ENCODE peak calls at places on chromosomes 7 and 10, in five cellular contexts. One of them, this sample, is unnamed.

GRCh38 chr10:94232711-94233383 is 129.9 kb downstream of the NOC3L start:
- DNase-seq in WTC11: no peak
- DNase-seq in K562: no peak
- DNase-seq in GM12878: no peak
- DNase-seq in H1: no peak
- DNase-seq in this sample: peak

GRCh38 chr7:90618880-90619279 is 22.8 kb downstream of the CDK14 start:
- DNase-seq in WTC11: no peak
- DNase-seq in K562: no peak
- DNase-seq in GM12878: no peak
- DNase-seq in H1: no peak
- DNase-seq in this sample: no peak

GRCh38 chr7:37915438-37915837 is 1.2 kb downstream of the SFRP4 start:
- DNase-seq in WTC11: no peak
- DNase-seq in K562: no peak
- DNase-seq in GM12878: no peak
- DNase-seq in H1: no peak
- DNase-seq in this sample: no peak

GRCh38 chr7:48289661-48290060 is 118.4 kb downstream of the ABCA13 start:
- DNase-seq in WTC11: no peak
- DNase-seq in K562: no peak
- DNase-seq in GM12878: no peak
- DNase-seq in H1: no peak
- DNase-seq in this sample: no peak

GRCh38 chr7:2518101-2518500 is 1.5 kb upstream of the LFNG start:
- DNase-seq in WTC11: no peak
- DNase-seq in K562: no peak
- DNase-seq in GM12878: no peak
- DNase-seq in H1: no peak
- DNase-seq in this sample: no peak

GRCh38 chr7:102310414-102310815 is 23.7 kb downstream of the SH2B2 start:
- DNase-seq in WTC11: no peak
- DNase-seq in K562: no peak
- DNase-seq in GM12878: no peak
- DNase-seq in H1: no peak
- DNase-seq in this sample: no peak

GRCh38 chr7:141053626-141054025 is 20.2 kb upstream of the TMEM178B start:
- DNase-seq in WTC11: no peak
- DNase-seq in K562: no peak
- DNase-seq in GM12878: no peak
- DNase-seq in H1: no peak
- DNase-seq in this sample: no peak

GRCh38 chr7:113562242-113562641 is 356.6 kb downstream of the PPP1R3A start:
- DNase-seq in WTC11: no peak
- DNase-seq in K562: no peak
- DNase-seq in GM12878: no peak
- DNase-seq in H1: no peak
- DNase-seq in this sample: no peak

GRCh38 chr7:71735961-71736556 is 604.1 kb downstream of the GALNT17 start:
- DNase-seq in WTC11: peak
- DNase-seq in K562: peak
- DNase-seq in GM12878: no peak
- DNase-seq in H1: peak
- DNase-seq in this sample: peak

GRCh38 chr10:4586756-4587155 is 239.3 kb upstream of the AKR1E2 start:
- DNase-seq in WTC11: no peak
- DNase-seq in K562: no peak
- DNase-seq in GM12878: no peak
- DNase-seq in H1: no peak
- DNase-seq in this sample: no peak

GRCh38 chr10:60073397-60073780 is 167.0 kb upstream of the CCDC6 start:
- DNase-seq in WTC11: no peak
- DNase-seq in K562: peak
- DNase-seq in GM12878: no peak
- DNase-seq in H1: no peak
- DNase-seq in this sample: no peak

DNA sequence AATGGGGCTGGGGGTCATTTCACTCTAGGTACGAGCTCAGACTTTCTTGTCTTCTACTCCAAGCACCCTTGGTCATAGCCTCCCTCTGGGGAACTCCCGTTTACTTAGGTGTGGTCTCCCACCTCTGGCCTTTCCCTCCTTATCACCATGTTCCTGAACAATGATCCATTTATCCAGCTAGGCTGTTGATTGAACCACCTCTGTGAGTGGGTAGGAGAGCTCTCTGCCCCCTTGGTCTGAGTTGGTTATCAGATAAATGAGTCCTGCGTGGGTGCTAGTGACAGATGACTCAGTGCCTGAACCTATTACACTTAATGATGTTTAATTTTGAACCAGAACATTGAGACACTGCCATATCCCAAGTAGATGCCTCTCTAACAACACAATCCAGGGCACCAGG is 9.4 kb downstream of the BLNK start:
- DNase-seq in WTC11: no peak
- DNase-seq in K562: no peak
- DNase-seq in GM12878: no peak
- DNase-seq in H1: no peak
- DNase-seq in this sample: no peak
- TF ChIP-seq CREB1 in WTC11: no peak
- TF ChIP-seq CREB1 in K562: no peak
- TF ChIP-seq CREB1 in GM12878: no peak
- TF ChIP-seq CREB1 in H1: no peak
- TF ChIP-seq CREB1 in this sample: no peak

DNA sequence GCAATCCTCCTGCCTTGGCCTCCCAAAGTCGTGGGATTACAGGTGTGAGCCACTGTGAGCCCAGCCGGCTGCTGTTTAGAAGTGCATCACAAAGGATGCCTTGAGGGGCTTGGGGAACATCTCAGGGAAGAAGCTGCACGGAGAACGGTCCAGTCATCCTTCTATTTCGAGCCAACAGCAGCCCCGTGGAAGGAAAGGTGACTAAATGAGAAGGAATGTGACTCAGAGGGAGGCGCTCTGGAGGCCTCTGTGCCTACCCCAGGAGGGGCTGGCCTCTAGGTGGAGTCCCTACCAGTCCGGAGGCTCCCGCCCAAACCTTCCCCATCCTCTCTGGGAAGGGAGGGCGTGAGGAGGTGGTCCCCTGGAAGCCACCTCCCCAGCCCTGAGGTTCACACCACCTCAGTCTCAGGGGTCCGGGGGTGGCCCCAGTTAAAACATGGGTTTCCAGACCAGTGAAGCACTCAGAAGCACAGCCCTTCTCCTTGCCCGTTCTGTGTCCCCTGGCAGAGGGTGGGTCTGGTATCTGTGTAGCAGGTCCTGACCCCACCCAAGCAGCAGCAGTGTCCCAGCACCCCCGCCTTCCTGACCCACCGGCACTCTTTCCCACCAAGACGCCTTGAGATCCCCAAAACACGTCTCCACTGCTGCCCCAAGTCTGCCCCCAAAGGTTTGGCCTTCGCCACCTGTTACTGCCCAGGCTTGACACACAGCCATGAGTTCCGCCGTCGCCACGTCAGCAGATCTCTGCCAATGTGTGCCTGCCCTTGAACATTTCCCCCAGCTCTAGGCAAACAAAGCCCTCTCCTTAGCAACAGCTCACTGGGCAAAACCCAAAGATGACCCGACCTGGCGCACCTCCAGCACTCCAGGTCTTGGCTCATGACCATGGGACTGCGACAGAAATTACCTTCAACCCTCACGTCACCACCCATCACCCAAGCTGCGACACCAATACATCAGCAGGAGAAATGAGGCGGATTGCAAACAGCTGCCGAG is 75.9 kb downstream of the CTBP2 start:
- DNase-seq in WTC11: no peak
- DNase-seq in K562: no peak
- DNase-seq in GM12878: no peak
- DNase-seq in H1: peak
- DNase-seq in this sample: peak
- TF ChIP-seq ATF2 in WTC11: no peak
- TF ChIP-seq ATF2 in K562: no peak
- TF ChIP-seq ATF2 in GM12878: no peak
- TF ChIP-seq ATF2 in H1: no peak
- TF ChIP-seq ATF2 in this sample: no peak

DNA sequence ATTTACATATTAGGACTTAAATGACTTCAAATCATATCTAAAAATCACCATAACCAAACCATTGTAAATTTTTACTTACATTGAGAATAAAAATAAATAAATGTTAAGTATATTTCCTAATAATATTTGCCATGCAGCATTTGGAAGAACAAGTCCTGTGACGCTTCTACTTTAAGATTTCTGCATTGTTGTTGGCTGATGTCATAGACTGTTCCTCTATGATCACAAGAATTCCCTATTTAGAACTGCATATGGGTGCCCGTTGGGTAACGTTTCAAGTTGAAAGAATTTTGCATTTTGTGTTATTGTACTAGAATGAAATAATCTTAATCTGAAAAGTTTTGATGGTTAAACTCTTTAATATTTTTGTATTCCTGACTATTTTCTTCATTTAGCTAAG is 5.1 kb upstream of the ITGB1 start:
- DNase-seq in WTC11: no peak
- DNase-seq in K562: no peak
- DNase-seq in GM12878: no peak
- DNase-seq in H1: no peak
- DNase-seq in this sample: no peak
- TF ChIP-seq CREB1 in WTC11: no peak
- TF ChIP-seq CREB1 in K562: no peak
- TF ChIP-seq CREB1 in GM12878: no peak
- TF ChIP-seq CREB1 in H1: no peak
- TF ChIP-seq CREB1 in this sample: no peak

DNA sequence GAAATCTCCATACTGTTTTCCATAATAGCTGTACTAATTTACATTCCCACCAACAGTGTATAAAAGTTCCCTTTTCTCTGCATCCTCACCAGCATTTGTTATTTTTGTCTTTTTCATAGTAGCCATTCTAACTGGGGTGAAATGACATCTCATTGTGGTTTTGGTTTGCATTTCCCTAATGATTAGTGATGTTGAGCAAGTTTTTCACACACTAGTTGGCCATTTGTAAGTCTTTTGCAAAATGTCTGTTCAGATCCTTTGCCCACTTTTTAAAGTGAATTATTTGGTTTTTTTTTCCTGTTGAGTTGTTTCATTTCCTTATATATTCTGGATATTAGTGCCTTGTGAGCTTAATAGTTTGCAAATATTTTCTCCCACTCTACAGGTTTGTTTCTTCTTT is 101.0 kb upstream of the NFE2L3 start:
- DNase-seq in WTC11: no peak
- DNase-seq in K562: no peak
- DNase-seq in GM12878: no peak
- DNase-seq in H1: no peak
- DNase-seq in this sample: no peak
- TF ChIP-seq ATF2 in WTC11: no peak
- TF ChIP-seq ATF2 in K562: no peak
- TF ChIP-seq ATF2 in GM12878: no peak
- TF ChIP-seq ATF2 in H1: no peak
- TF ChIP-seq ATF2 in this sample: no peak

DNA sequence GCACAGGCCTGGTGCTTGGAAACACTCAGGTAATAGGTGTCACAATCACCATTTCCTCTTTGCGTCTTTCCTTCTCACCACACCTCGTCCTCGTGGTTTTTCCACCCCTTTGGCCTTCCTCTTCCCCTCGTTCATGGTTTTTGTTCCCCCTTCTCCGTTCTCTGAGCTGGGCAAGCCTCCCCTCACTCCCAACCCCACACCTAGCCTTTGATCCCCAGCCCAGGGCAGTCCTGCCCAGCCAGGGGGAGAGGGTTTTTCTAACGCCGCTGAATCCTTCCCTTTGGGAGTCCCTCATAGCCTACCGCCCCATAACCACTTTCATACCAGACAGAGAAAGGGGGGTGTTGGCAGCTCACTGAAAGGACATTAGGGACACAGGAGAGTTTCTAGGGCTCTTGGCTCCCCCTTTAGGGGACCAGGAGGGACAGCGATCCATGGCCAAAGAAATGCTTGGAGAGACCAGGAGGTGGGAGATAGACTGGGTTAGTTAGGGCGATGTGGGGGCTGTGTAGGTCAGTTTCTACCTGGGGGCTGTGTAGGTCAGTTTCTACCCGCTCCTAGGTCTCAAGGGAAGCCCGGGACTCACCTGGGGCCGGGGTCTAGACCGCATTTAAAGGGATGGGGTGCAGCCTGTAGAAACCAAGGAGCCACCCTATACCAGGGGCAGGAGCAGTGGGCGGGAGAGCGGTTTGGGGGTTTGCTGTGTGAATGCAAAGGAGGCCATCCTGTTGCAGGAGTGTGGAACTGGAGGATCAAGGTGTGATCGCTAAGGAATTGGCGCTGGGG is 1.4 kb downstream of the EPHB4 start:
- DNase-seq in WTC11: no peak
- DNase-seq in K562: peak
- DNase-seq in GM12878: no peak
- DNase-seq in H1: no peak
- DNase-seq in this sample: peak
- TF ChIP-seq CREB1 in WTC11: no peak
- TF ChIP-seq CREB1 in K562: no peak
- TF ChIP-seq CREB1 in GM12878: no peak
- TF ChIP-seq CREB1 in H1: no peak
- TF ChIP-seq CREB1 in this sample: no peak